ENCODE peak calls at places on chromosomes 12 and 14, in ten cellular contexts. A, H, Y, P, V, X, F, I, L and D are unnamed samples.

GRCh38 chr12:127494961-127495915 is 771.7 kb upstream of the TMEM132C start:
- DNase-seq in A (no peak), Y (no peak), F (no peak), P (no peak), L (no peak), V (no peak), I (no peak), X (no peak), H (no peak), D (no peak)

GRCh38 chr12:28966049-28966778 is 182.9 kb upstream of the FAR2 start:
- DNase-seq in Y (no peak), V (no peak), L (peak), F (no peak), A (no peak), X (no peak), I (no peak), P (peak), H (no peak), D (no peak)

GRCh38 chr14:33114331-33114730 is 175.7 kb downstream of the NPAS3 start:
- DNase-seq in H (no peak), A (no peak), I (no peak), L (no peak), V (no peak), P (no peak), Y (no peak), X (no peak), F (no peak), D (no peak)

GRCh38 chr14:69625299-69626131 is 14.1 kb downstream of the SUSD6 start:
- DNase-seq in V (no peak), Y (peak), I (peak), A (peak), P (peak), H (peak), L (peak), X (peak), F (peak), D (no peak)

GRCh38 chr14:103517172-103517566 is 5.5 kb downstream of the CKB start:
- DNase-seq in L (no peak), F (no peak), Y (no peak), V (no peak), A (no peak), I (no peak), X (no peak), H (no peak), P (no peak), D (no peak)

GRCh38 chr12:112112423-112113132 is 4.0 kb upstream of the NAA25 start:
- DNase-seq in H (no peak), V (no peak), I (no peak), F (no peak), L (no peak), P (no peak), A (peak), Y (no peak), X (no peak), D (no peak)

GRCh38 chr12:66596189-66596588 is 82.7 kb downstream of the GRIP1 start:
- DNase-seq in A (no peak), L (peak), F (no peak), I (no peak), Y (no peak), P (peak), X (no peak), H (no peak), V (no peak), D (no peak)

GRCh38 chr12:6241495-6241894 is 41.3 kb downstream of the CD9 start:
- DNase-seq in F (no peak), H (no peak), X (no peak), Y (peak), I (no peak), V (no peak), A (no peak), P (no peak), L (no peak), D (no peak)

GRCh38 chr14:26163761-26164160 is 434.1 kb downstream of the NOVA1 start:
- DNase-seq in F (peak), H (no peak), I (no peak), V (no peak), X (no peak), A (no peak), Y (no peak), L (peak), P (peak), D (no peak)

GRCh38 chr12:57896139-57896436 is 45.3 kb upstream of the ATP23 start:
- DNase-seq in X (no peak), H (no peak), P (peak), V (peak), Y (no peak), I (no peak), A (no peak), F (no peak), L (peak), D (no peak)

GRCh38 chr12:2550470-2551090 is 244.2 kb upstream of the FKBP4 start:
- DNase-seq in I (no peak), A (no peak), P (no peak), X (no peak), H (no peak), V (no peak), L (no peak), F (no peak), Y (no peak), D (no peak)

GRCh38 chr12:31301311-31301710 is 24.6 kb downstream of the SINHCAF start:
- DNase-seq in V (no peak), H (no peak), F (no peak), L (no peak), I (no peak), Y (no peak), X (no peak), A (no peak), P (no peak), D (no peak)

GRCh38 chr14:20711275-20712069 is 22.9 kb downstream of the ANG start:
- DNase-seq in P (no peak), H (no peak), I (no peak), L (no peak), A (no peak), X (no peak), V (no peak), Y (no peak), F (no peak), D (no peak)

GRCh38 chr12:113340061-113340460 is 5.2 kb upstream of the SLC8B1 start:
- DNase-seq in I (no peak), H (no peak), Y (no peak), P (no peak), X (no peak), A (no peak), L (no peak), V (no peak), F (no peak), D (no peak)

GRCh38 chr14:90699016-90699415 is 117.2 kb downstream of the TTC7B start:
- DNase-seq in L (no peak), F (no peak), I (no peak), X (no peak), Y (no peak), V (no peak), A (no peak), H (no peak), P (no peak), D (no peak)

GRCh38 chr14:24411468-24412454 is 13.0 kb downstream of the NYNRIN start:
- DNase-seq in A (peak), H (peak), L (peak), F (peak), X (no peak), V (peak), P (peak), Y (no peak), I (no peak), D (peak)

GRCh38 chr14:104280085-104280901 is 141.9 kb downstream of the KIF26A start:
- DNase-seq in V (no peak), X (no peak), A (peak), Y (no peak), P (no peak), L (no peak), H (no peak), F (no peak), I (no peak), D (peak)

GRCh38 chr12:38543151-38543550 is 226.6 kb downstream of the ALG10B start:
- DNase-seq in L (no peak), P (no peak), F (no peak), H (no peak), Y (no peak), V (no peak), X (no peak), I (no peak), A (no peak), D (no peak)

GRCh38 chr12:96164951-96165858 is 29.0 kb upstream of the ELK3 start:
- DNase-seq in L (no peak), A (no peak), I (no peak), H (no peak), V (no peak), Y (no peak), F (peak), P (no peak), X (no peak), D (no peak)

GRCh38 chr12:119308743-119309456 is 25.6 kb upstream of the CCDC60 start:
- DNase-seq in A (no peak), Y (peak), H (no peak), I (no peak), L (no peak), X (no peak), P (no peak), V (no peak), F (no peak), D (peak)

GRCh38 chr12:68611094-68611818 is 557 bp downstream of the RAP1B start:
- DNase-seq in A (peak), H (peak), V (peak), I (peak), X (peak), F (peak), Y (peak), P (peak), L (peak), D (peak)

GRCh38 chr12:132953163-132953425 is 3.0 kb downstream of the ZNF605 start:
- DNase-seq in F (no peak), A (peak), V (no peak), Y (no peak), H (no peak), P (no peak), X (no peak), I (no peak), L (no peak), D (no peak)

GRCh38 chr14:94307410-94307992 is 14.4 kb upstream of the SERPINA10 start:
- DNase-seq in I (no peak), X (no peak), V (no peak), P (peak), Y (no peak), H (no peak), L (no peak), F (no peak), A (no peak), D (no peak)
- TF ChIP-seq CTCF in I (no peak), X (no peak), V (no peak), P (peak), Y (no peak), H (no peak), L (peak), F (peak), A (no peak), D (peak)

GRCh38 chr14:102508774-102509743 is 517 bp downstream of the ANKRD9 start:
- DNase-seq in A (peak), Y (peak), X (no peak), I (no peak), V (no peak), P (peak), H (no peak), L (peak), F (no peak), D (no peak)

GRCh38 chr14:102506599-102506871 is 3.0 kb downstream of the ANKRD9 start:
- DNase-seq in Y (no peak), V (no peak), F (no peak), X (no peak), L (no peak), P (no peak), I (no peak), H (no peak), A (no peak), D (no peak)

GRCh38 chr14:102507026-102507860 is 2.3 kb downstream of the ANKRD9 start:
- DNase-seq in X (peak), P (no peak), H (no peak), V (no peak), L (no peak), I (no peak), F (no peak), Y (no peak), A (no peak), D (no peak)

GRCh38 chr14:102508410-102508773 is 1.2 kb downstream of the ANKRD9 start:
- DNase-seq in Y (no peak), F (no peak), L (no peak), V (no peak), P (no peak), X (no peak), H (no peak), A (peak), I (no peak), D (no peak)

DNA sequence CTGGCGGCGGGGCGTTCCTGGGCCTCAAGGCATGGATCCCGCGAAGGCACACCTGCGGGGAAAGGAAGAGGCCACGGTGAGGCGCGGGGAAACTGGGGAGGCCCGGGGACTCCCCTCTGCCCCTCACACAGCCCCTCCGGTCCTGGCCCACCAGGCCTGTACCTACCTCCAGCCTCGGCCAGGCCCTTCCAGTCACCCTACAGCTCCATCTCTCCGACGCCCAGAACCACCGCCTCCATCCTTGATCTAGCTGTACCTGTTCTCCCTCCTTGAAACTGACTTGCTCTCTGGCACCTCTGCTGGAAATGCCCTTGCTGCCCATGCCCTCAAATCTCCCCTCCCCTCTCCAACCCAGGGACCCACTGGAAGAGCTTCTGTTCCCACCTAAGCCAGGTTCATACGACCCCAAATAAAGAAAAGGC is 1.7 kb downstream of the ANKRD9 start:
- DNase-seq in V (no peak), F (no peak), I (no peak), Y (no peak), X (no peak), A (no peak), H (no peak), L (no peak), P (no peak), D (no peak)
- TF ChIP-seq CTCF in V (peak), F (no peak), I (no peak), Y (no peak), X (no peak), A (no peak), H (no peak), L (peak), P (peak), D (no peak)

GRCh38 chr14:102325791-102326345 is 6.3 kb downstream of the ZNF839 start:
- DNase-seq in X (no peak), A (no peak), V (no peak), F (no peak), Y (no peak), L (peak), P (peak), H (no peak), I (no peak), D (peak)

GRCh38 chr14:102320671-102321455 is 1.3 kb downstream of the ZNF839 start:
- DNase-seq in I (no peak), V (no peak), Y (no peak), L (no peak), H (no peak), F (no peak), A (no peak), X (no peak), P (no peak), D (no peak)

GRCh38 chr14:102320033-102320660 is 601 bp downstream of the ZNF839 start:
- DNase-seq in I (peak), X (peak), A (peak), F (peak), Y (peak), P (peak), L (peak), V (peak), H (peak), D (peak)

GRCh38 chr14:102321456-102322101 is 2.0 kb downstream of the ZNF839 start:
- DNase-seq in Y (no peak), X (no peak), H (no peak), L (no peak), P (no peak), F (no peak), A (no peak), V (no peak), I (no peak), D (no peak)

DNA sequence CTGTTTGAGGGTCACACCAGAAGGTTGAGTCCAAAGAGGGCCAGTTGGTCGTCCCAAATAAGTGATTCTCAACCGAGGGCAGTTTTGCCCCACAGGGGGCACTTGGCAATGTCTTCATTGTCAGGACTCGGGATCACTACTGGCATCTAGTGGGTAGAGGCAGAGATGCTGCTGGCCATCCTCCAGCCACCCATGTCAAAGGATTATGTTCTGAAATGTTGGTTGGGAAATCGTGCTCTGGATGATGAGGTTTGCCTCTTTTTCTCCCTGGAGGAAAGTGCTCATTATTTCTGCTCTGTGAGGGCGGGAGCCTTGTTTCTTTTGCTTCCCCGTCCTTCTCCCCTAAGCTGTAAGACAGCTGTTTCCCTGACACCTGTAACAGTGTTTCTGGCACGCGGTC is 3.6 kb downstream of the ZNF839 start:
- DNase-seq in H (no peak), F (peak), I (no peak), L (peak), A (peak), X (no peak), P (peak), V (peak), Y (peak), D (no peak)
- TF ChIP-seq CTCF in H (peak), F (no peak), I (no peak), L (peak), A (no peak), X (peak), P (peak), V (peak), Y (peak), D (no peak)

GRCh38 chr14:85129907-85130306 is 400.0 kb upstream of the FLRT2 start:
- DNase-seq in I (no peak), X (no peak), Y (no peak), V (no peak), A (no peak), H (no peak), L (no peak), F (no peak), P (no peak), D (no peak)

GRCh38 chr14:85131523-85131922 is 398.4 kb upstream of the FLRT2 start:
- DNase-seq in L (no peak), P (no peak), F (no peak), I (no peak), V (no peak), X (no peak), A (no peak), H (no peak), Y (no peak), D (no peak)
- TF ChIP-seq CTCF in L (no peak), P (peak), F (no peak), I (no peak), V (no peak), X (no peak), A (no peak), H (no peak), Y (no peak), D (no peak)

GRCh38 chr14:36067428-36068187 is 108.9 kb downstream of the PTCSC3 start:
- DNase-seq in X (no peak), I (no peak), F (no peak), P (no peak), A (no peak), V (no peak), H (no peak), Y (no peak), L (no peak), D (no peak)

GRCh38 chr14:36068777-36069534 is 107.6 kb downstream of the PTCSC3 start:
- DNase-seq in P (peak), X (no peak), F (no peak), A (no peak), L (peak), I (no peak), Y (no peak), H (no peak), V (peak), D (no peak)

GRCh38 chr14:36066636-36067035 is 109.9 kb downstream of the PTCSC3 start:
- DNase-seq in F (no peak), H (no peak), I (no peak), Y (no peak), A (no peak), P (no peak), L (no peak), X (no peak), V (no peak), D (no peak)

GRCh38 chr14:36069535-36069900 is 107.0 kb downstream of the PTCSC3 start:
- DNase-seq in A (no peak), P (peak), L (peak), V (peak), H (peak), X (no peak), I (no peak), F (peak), Y (no peak), D (peak)

GRCh38 chr14:36070056-36071043 is 106.2 kb downstream of the PTCSC3 start:
- DNase-seq in X (no peak), H (peak), P (peak), L (peak), I (no peak), V (peak), A (no peak), Y (peak), F (peak), D (peak)
- TF ChIP-seq CTCF in X (no peak), H (peak), P (peak), L (peak), I (no peak), V (peak), A (no peak), Y (peak), F (peak), D (peak)